ENCODE peak calls at places on chromosomes 12 and 14, in nine cellular contexts. Q is gastrocnemius medialis, X is fibroblast of pulmonary artery, C is RWPE2, O is testis, H is dorsolateral prefrontal cortex, B is hepatocyte, G is brain microvascular endothelial cell, E is suprapubic skin. N is an unnamed sample.

GRCh38 chr14:83842536-83842935 is 1687.4 kb upstream of the FLRT2 start:
- DNase-seq in H (no peak), B (no peak), C (no peak), E (no peak), G (no peak), O (no peak), Q (no peak), X (no peak), N (no peak)

GRCh38 chr14:63486729-63487128 is 56.4 kb downstream of the PPP2R5E start:
- DNase-seq in G (no peak), C (no peak), E (no peak), H (no peak), X (no peak), B (no peak), O (no peak), Q (no peak), N (no peak)

GRCh38 chr12:91023326-91024004 is 18.7 kb upstream of the EPYC start:
- DNase-seq in H (no peak), C (no peak), X (peak; percentile 55), B (no peak), E (no peak), Q (no peak), G (peak; percentile 56), O (no peak), N (peak; percentile 68)

GRCh38 chr14:104813286-104813685 is 12.4 kb downstream of the ZBTB42 start:
- DNase-seq in B (no peak), Q (no peak), E (no peak), X (no peak), G (no peak), H (no peak), C (peak; percentile 19), O (no peak), N (no peak)

GRCh38 chr14:81436296-81437138 is 36.4 kb upstream of the STON2 start:
- DNase-seq in X (peak; percentile 57), C (peak; percentile 84), E (peak; percentile 79), H (peak; percentile 60), O (peak; percentile 81), G (peak; percentile 23), B (peak; percentile 93), Q (peak; percentile 62), N (peak; percentile 52)

GRCh38 chr14:69882915-69883314 is 3.7 kb downstream of the SMOC1 start:
- DNase-seq in E (no peak), H (no peak), O (no peak), X (no peak), C (no peak), Q (no peak), B (no peak), G (no peak), N (no peak)

GRCh38 chr12:106918746-106919145 is 37.0 kb upstream of the TMEM263 start:
- DNase-seq in B (peak; percentile 54), G (peak; percentile 13), C (no peak), Q (no peak), E (no peak), O (no peak), H (no peak), X (peak; percentile 45), N (peak; percentile 25)

GRCh38 chr14:70821916-70822705 is 12.8 kb upstream of the MAP3K9 start:
- DNase-seq in Q (no peak), G (peak; percentile 18), C (no peak), H (no peak), E (peak; percentile 71), O (peak; percentile 53), B (peak; percentile 77), X (peak; percentile 47), N (peak; percentile 34)

GRCh38 chr12:63151898-63152700 is 1.1 kb upstream of the AVPR1A start:
- DNase-seq in H (no peak), G (peak; percentile 44), X (peak; percentile 40), Q (peak; percentile 1), E (no peak), C (no peak), B (peak; percentile 68), O (peak; percentile 58), N (peak; percentile 35)

GRCh38 chr12:48969847-48970701 is 1.5 kb downstream of the WNT10B start:
- DNase-seq in E (no peak), Q (no peak), G (no peak), B (peak; percentile 69), O (no peak), C (no peak), X (no peak), H (no peak), N (no peak)

GRCh38 chr12:115584156-115584555 is 693.3 kb downstream of the MED13L start:
- DNase-seq in G (no peak), Q (no peak), H (no peak), X (no peak), E (no peak), C (no peak), O (no peak), B (no peak), N (no peak)

GRCh38 chr12:11729439-11730150 is 80.1 kb downstream of the ETV6 start:
- DNase-seq in Q (no peak), C (no peak), X (no peak), O (no peak), H (no peak), G (no peak), B (no peak), E (no peak), N (no peak)

GRCh38 chr14:55448146-55448614 is 7.8 kb upstream of the TBPL2 start:
- DNase-seq in O (peak; percentile 41), Q (no peak), E (no peak), G (peak; percentile 89), H (no peak), B (peak; percentile 75), X (peak; percentile 92), C (peak; percentile 98), N (peak; percentile 91)

GRCh38 chr12:94560416-94561221 is 89.7 kb downstream of the TMCC3 start:
- DNase-seq in C (peak; percentile 94), O (no peak), B (peak; percentile 40), Q (no peak), G (peak; percentile 67), X (peak; percentile 18), H (peak; percentile 53), E (no peak), N (peak; percentile 34)

GRCh38 chr12:116361404-116362223 is 84.1 kb upstream of the MED13L start:
- DNase-seq in E (no peak), G (no peak), X (no peak), O (no peak), B (no peak), H (no peak), Q (peak; percentile 78), C (no peak), N (no peak)

GRCh38 chr12:3607039-3607719 is 116.2 kb downstream of the PRMT8 start:
- DNase-seq in E (no peak), B (no peak), O (peak; percentile 38), C (no peak), G (no peak), H (no peak), X (no peak), Q (no peak), N (peak; percentile 3)

GRCh38 chr14:104447750-104448149 is 131.8 kb upstream of the C14orf180 start:
- DNase-seq in O (no peak), E (no peak), X (no peak), Q (no peak), H (no peak), B (no peak), G (no peak), C (no peak), N (no peak)

GRCh38 chr12:51905507-51906438 is 1.5 kb upstream of the ACVRL1 start:
- DNase-seq in Q (peak; percentile 70), B (peak; percentile 45), H (no peak), E (peak; percentile 94), O (peak; percentile 65), G (no peak), X (peak; percentile 85), C (peak; percentile 20), N (peak; percentile 87)

GRCh38 chr12:27971606-27972005 is 927 bp downstream of the PTHLH start:
- DNase-seq in G (no peak), B (peak; percentile 7), X (no peak), C (no peak), O (no peak), H (no peak), E (no peak), Q (no peak), N (no peak)
- H3K4me3 ChIP-seq in G (no peak overlapping the region), B (no peak overlapping the region), X (no peak overlapping the region), C (peak overlapping the region; percentile 58), O (no peak overlapping the region), H (no peak overlapping the region), E (no peak overlapping the region), Q (no peak overlapping the region), N (no peak overlapping the region)

GRCh38 chr14:50109342-50109741 is 7.0 kb downstream of the VCPKMT start:
- DNase-seq in X (peak; percentile 42), G (peak; percentile 31), C (no peak), E (no peak), B (peak; percentile 29), H (no peak), O (no peak), Q (no peak), N (peak; percentile 22)
- TF ChIP-seq CTCF in X (peak; percentile 39), G (peak; percentile 70), C (peak; percentile 30), E (no peak), B (peak; percentile 31), H (no peak), O (no peak), Q (no peak), N (peak; percentile 43)

DNA sequence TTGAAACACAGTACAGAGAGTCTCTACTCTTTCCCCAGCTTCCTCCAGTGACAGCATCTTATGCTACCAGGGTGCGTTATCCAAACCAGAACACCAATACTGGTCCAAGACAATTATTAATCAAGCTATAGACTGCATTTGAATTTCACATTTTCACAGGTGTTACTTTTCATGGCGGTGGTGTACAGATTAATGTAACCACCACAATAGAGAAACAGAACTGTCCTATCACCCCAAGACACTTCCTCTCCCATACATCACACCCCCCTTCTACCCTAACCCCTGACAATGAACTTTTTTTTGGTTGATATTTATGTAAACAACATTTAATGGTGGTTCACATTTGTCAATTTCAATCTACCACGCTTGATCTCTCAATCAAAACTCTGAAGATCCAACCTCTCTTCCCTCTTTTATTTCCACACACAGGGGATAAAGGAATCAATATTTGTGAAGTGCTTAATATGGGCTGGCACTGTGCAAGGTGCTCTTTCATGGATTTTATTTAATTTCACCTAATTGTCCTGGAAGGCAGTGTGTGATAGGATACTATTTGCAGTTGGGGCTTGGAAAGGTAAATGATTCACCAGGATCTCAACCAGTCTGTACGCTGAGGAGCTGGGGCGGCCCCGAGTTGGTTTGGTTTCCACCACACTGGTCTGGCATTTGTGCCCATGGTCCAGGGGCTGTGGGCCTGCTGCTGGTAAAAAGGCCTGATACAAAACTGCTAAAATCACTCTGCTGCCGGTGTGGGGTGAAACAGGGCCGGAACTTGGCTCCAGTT is 54.6 kb upstream of the DICER1 start:
- DNase-seq in O (no peak), Q (no peak), H (no peak), G (no peak), B (no peak), C (no peak), E (no peak), X (no peak), N (no peak)
- H3K4me3 ChIP-seq in O (no peak overlapping the region), Q (no peak overlapping the region), H (no peak overlapping the region), G (no peak overlapping the region), B (no peak overlapping the region), C (no peak overlapping the region), E (no peak overlapping the region), X (no peak overlapping the region), N (no peak overlapping the region)

DNA sequence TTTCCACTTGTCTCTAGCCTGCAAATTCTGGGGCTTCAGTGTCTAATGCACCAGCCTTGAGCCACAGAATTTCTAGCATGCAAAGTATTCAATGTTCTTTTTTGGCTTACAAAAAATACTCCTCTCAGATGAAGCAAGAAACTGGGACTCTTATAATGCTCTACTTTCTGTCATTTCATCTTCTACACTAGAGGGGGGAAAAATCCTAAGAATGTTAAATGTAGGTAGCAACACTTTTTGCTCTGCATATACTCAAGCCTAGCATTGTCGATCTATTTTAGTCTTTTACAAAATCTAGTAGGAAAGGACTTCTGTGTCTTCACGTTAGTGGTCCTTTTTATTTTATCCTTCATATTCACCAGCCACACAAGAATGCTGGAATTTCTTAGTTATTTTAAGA is 253.1 kb upstream of the FLRT2 start:
- DNase-seq in G (no peak), B (no peak), H (no peak), O (no peak), E (no peak), X (peak; percentile 8), C (no peak), Q (no peak), N (no peak)
- TF ChIP-seq CTCF in G (no peak), B (no peak), H (no peak), O (no peak), E (no peak), X (no peak), C (peak; percentile 9), Q (no peak), N (no peak)